ENCODE peak calls at places on chromosome 16, in four cellular contexts. One of them, this sample, is unnamed. For H3K4me1 and H3K27me3, the result is how much of the 10 kb centered on the place peaks cover.

GRCh38 chr16:67645397-67646121 is 615 bp downstream of the CARMIL2 start:
- DNase-seq in gastrocnemius medialis: no peak
- DNase-seq in ovary: no peak
- DNase-seq in heart left ventricle: no peak
- DNase-seq in this sample: no peak

GRCh38 chr16:53159781-53160436 is 105.1 kb downstream of the CHD9 start:
- DNase-seq in gastrocnemius medialis: no peak
- DNase-seq in ovary: no peak
- DNase-seq in heart left ventricle: no peak
- DNase-seq in this sample: peak

GRCh38 chr16:20311548-20311947 is 15.8 kb downstream of the GP2 start:
- DNase-seq in gastrocnemius medialis: no peak
- DNase-seq in ovary: no peak
- DNase-seq in heart left ventricle: no peak
- DNase-seq in this sample: no peak

GRCh38 chr16:4111748-4112696 is 4.2 kb downstream of the ADCY9 start:
- DNase-seq in gastrocnemius medialis: peak
- DNase-seq in ovary: no peak
- DNase-seq in heart left ventricle: peak
- DNase-seq in this sample: peak

GRCh38 chr16:75107505-75107904 is 9.1 kb downstream of the LDHD start:
- DNase-seq in gastrocnemius medialis: no peak
- DNase-seq in ovary: no peak
- DNase-seq in heart left ventricle: no peak
- DNase-seq in this sample: no peak

GRCh38 chr16:52906271-52906670 is 146.4 kb downstream of the CHD9NB start:
- DNase-seq in gastrocnemius medialis: no peak
- DNase-seq in ovary: no peak
- DNase-seq in heart left ventricle: no peak
- DNase-seq in this sample: no peak

GRCh38 chr16:86046026-86046713 is 147.2 kb downstream of the IRF8 start:
- DNase-seq in gastrocnemius medialis: no peak
- DNase-seq in ovary: no peak
- DNase-seq in heart left ventricle: no peak
- DNase-seq in this sample: no peak

GRCh38 chr16:58377932-58378331 is 14.3 kb upstream of the GINS3 start:
- DNase-seq in gastrocnemius medialis: no peak
- DNase-seq in ovary: no peak
- DNase-seq in heart left ventricle: no peak
- DNase-seq in this sample: no peak

GRCh38 chr16:31693733-31694132 is 166.0 kb downstream of the AHSP start:
- DNase-seq in gastrocnemius medialis: no peak
- DNase-seq in ovary: no peak
- DNase-seq in heart left ventricle: no peak
- DNase-seq in this sample: no peak

GRCh38 chr16:84844561-84845495 is 25.0 kb downstream of the CRISPLD2 start:
- DNase-seq in gastrocnemius medialis: no peak
- DNase-seq in ovary: no peak
- DNase-seq in heart left ventricle: peak
- DNase-seq in this sample: no peak

GRCh38 chr16:86868746-86869145 is 290.4 kb downstream of the FOXL1 start:
- DNase-seq in gastrocnemius medialis: no peak
- DNase-seq in ovary: no peak
- DNase-seq in heart left ventricle: no peak
- DNase-seq in this sample: peak

GRCh38 chr16:89811321-89811720 is 5.1 kb downstream of the FANCA start:
- DNase-seq in gastrocnemius medialis: no peak
- DNase-seq in ovary: no peak
- DNase-seq in heart left ventricle: no peak
- DNase-seq in this sample: no peak

GRCh38 chr16:86825631-86826030 is 247.3 kb downstream of the FOXL1 start:
- DNase-seq in gastrocnemius medialis: no peak
- DNase-seq in ovary: no peak
- DNase-seq in heart left ventricle: no peak
- DNase-seq in this sample: no peak

GRCh38 chr16:22638393-22639206 is 127.9 kb downstream of the NPIPB5 start:
- DNase-seq in gastrocnemius medialis: no peak
- DNase-seq in ovary: no peak
- DNase-seq in heart left ventricle: no peak
- DNase-seq in this sample: no peak

GRCh38 chr16:3092501-3092991 is 6.5 kb downstream of the ZSCAN10 start:
- DNase-seq in gastrocnemius medialis: no peak
- DNase-seq in ovary: no peak
- DNase-seq in heart left ventricle: no peak
- DNase-seq in this sample: peak

GRCh38 chr16:2467301-2468141 is 3.6 kb upstream of the NTN3 start:
- DNase-seq in gastrocnemius medialis: peak
- DNase-seq in ovary: peak
- DNase-seq in heart left ventricle: peak
- DNase-seq in this sample: peak

GRCh38 chr16:69017036-69017783 is 88.2 kb upstream of the HAS3 start:
- DNase-seq in gastrocnemius medialis: no peak
- DNase-seq in ovary: no peak
- DNase-seq in heart left ventricle: no peak
- DNase-seq in this sample: no peak

GRCh38 chr16:22321340-22322001 is 24.3 kb downstream of the POLR3E start:
- DNase-seq in gastrocnemius medialis: peak
- DNase-seq in ovary: peak
- DNase-seq in heart left ventricle: no peak
- DNase-seq in this sample: peak

GRCh38 chr16:21101631-21102420 is 48.8 kb downstream of the DNAH3 start:
- DNase-seq in gastrocnemius medialis: no peak
- DNase-seq in ovary: no peak
- DNase-seq in heart left ventricle: no peak
- DNase-seq in this sample: no peak

GRCh38 chr16:86775401-86775985 is 197.1 kb downstream of the FOXL1 start:
- DNase-seq in gastrocnemius medialis: no peak
- DNase-seq in ovary: no peak
- DNase-seq in heart left ventricle: no peak
- DNase-seq in this sample: peak

GRCh38 chr16:12767897-12768296 is 35.8 kb downstream of the CPPED1 start:
- DNase-seq in gastrocnemius medialis: no peak
- DNase-seq in ovary: no peak
- DNase-seq in heart left ventricle: no peak
- DNase-seq in this sample: no peak

GRCh38 chr16:19885456-19886060 is 910 bp upstream of the GPRC5B start:
- DNase-seq in gastrocnemius medialis: peak
- DNase-seq in ovary: peak
- DNase-seq in heart left ventricle: no peak
- DNase-seq in this sample: no peak

GRCh38 chr16:12674096-12674495 is 129.6 kb downstream of the CPPED1 start:
- DNase-seq in gastrocnemius medialis: no peak
- DNase-seq in ovary: no peak
- DNase-seq in heart left ventricle: no peak
- DNase-seq in this sample: no peak

GRCh38 chr16:27922433-27922832 is 141.1 kb downstream of the GSG1L start:
- DNase-seq in gastrocnemius medialis: no peak
- DNase-seq in ovary: no peak
- DNase-seq in heart left ventricle: no peak
- DNase-seq in this sample: no peak

GRCh38 chr16:22945361-22945760 is 131.4 kb downstream of the HS3ST2 start:
- DNase-seq in gastrocnemius medialis: no peak
- DNase-seq in ovary: no peak
- DNase-seq in heart left ventricle: no peak
- DNase-seq in this sample: no peak

GRCh38 chr16:73170587-73170986 is 122.7 kb upstream of the ZFHX3 start:
- DNase-seq in gastrocnemius medialis: no peak
- DNase-seq in ovary: no peak
- DNase-seq in heart left ventricle: no peak
- DNase-seq in this sample: peak

GRCh38 chr16:50808929-50809538 is 67.1 kb downstream of the CYLD start:
- DNase-seq in gastrocnemius medialis: no peak
- DNase-seq in ovary: no peak
- DNase-seq in heart left ventricle: no peak
- DNase-seq in this sample: no peak

GRCh38 chr16:70635356-70636016 is 10.9 kb upstream of the IL34 start:
- DNase-seq in gastrocnemius medialis: no peak
- DNase-seq in ovary: no peak
- DNase-seq in heart left ventricle: no peak
- DNase-seq in this sample: no peak

GRCh38 chr16:24188751-24189318 is 67.3 kb upstream of the CACNG3 start:
- DNase-seq in gastrocnemius medialis: no peak
- DNase-seq in ovary: no peak
- DNase-seq in heart left ventricle: no peak
- DNase-seq in this sample: no peak

GRCh38 chr16:24191876-24192402 is 64.2 kb upstream of the CACNG3 start:
- DNase-seq in gastrocnemius medialis: no peak
- DNase-seq in ovary: no peak
- DNase-seq in heart left ventricle: no peak
- DNase-seq in this sample: no peak

GRCh38 chr16:24188143-24188542 is 68.0 kb upstream of the CACNG3 start:
- DNase-seq in gastrocnemius medialis: no peak
- DNase-seq in ovary: no peak
- DNase-seq in heart left ventricle: no peak
- DNase-seq in this sample: no peak

GRCh38 chr16:24189941-24190340 is 66.2 kb upstream of the CACNG3 start:
- DNase-seq in gastrocnemius medialis: no peak
- DNase-seq in ovary: no peak
- DNase-seq in heart left ventricle: no peak
- DNase-seq in this sample: no peak
- H3K4me1 ChIP-seq in gastrocnemius medialis: under half
- H3K4me1 ChIP-seq in ovary: under half
- H3K4me1 ChIP-seq in heart left ventricle: under half
- H3K4me1 ChIP-seq in this sample: under half

GRCh38 chr16:77721752-77722314 is 481 bp upstream of the NUDT7 start:
- DNase-seq in gastrocnemius medialis: no peak
- DNase-seq in ovary: no peak
- DNase-seq in heart left ventricle: no peak
- DNase-seq in this sample: no peak
- H3K4me3 ChIP-seq in gastrocnemius medialis: peak
- H3K4me3 ChIP-seq in ovary: peak
- H3K4me3 ChIP-seq in heart left ventricle: peak
- H3K4me3 ChIP-seq in this sample: no peak

DNA sequence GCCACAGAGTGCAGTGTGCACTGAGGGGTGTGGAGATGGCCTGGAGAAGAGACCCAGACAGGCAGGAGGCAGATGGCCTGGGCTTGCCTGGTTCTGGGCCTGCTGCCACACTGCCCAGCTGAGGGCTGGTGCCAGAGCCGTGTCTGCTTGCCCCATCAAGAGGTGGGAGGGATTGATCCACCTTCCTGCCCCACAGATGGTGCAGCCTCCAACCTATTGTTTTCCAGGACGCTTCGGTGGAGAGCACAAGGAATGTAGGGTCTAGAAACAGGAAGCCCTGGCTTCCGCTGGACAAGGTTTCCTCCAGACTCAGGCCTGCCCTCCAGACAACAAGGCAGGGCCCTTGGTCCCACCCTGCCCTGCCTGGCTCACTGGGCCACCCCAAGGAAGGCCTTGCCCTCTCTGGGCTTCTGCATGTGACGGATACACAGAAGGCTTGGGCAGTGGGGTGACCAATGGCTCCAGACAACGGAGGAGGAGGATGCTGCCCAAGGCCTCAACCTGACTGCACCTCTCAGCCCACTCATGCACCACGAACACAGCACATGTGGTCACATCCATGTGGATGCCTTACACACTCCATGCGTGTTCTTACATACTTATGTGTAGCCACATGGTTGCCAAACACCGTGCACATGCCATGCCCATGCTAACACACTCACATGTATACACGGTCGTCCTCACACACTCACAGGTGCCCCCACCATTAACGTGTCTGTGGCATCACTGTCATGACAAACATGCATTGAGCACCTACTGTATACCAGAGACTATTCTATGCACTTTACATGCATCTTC is 6.5 kb upstream of the CDH5 start:
- DNase-seq in gastrocnemius medialis: no peak
- DNase-seq in ovary: no peak
- DNase-seq in heart left ventricle: peak
- DNase-seq in this sample: no peak
- H3K27me3 ChIP-seq in gastrocnemius medialis: under half
- H3K27me3 ChIP-seq in ovary: under half
- H3K27me3 ChIP-seq in heart left ventricle: under half
- H3K27me3 ChIP-seq in this sample: under half

GRCh38 chr16:26809461-26809860 is 257.3 kb upstream of the C16orf82 start:
- DNase-seq in gastrocnemius medialis: no peak
- DNase-seq in ovary: no peak
- DNase-seq in heart left ventricle: no peak
- DNase-seq in this sample: no peak
- H3K4me1 ChIP-seq in gastrocnemius medialis: under half
- H3K4me1 ChIP-seq in ovary: under half
- H3K4me1 ChIP-seq in heart left ventricle: under half
- H3K4me1 ChIP-seq in this sample: under half

GRCh38 chr16:57372372-57373116 is at the start of gene CX3CL1:
- DNase-seq in gastrocnemius medialis: no peak
- DNase-seq in ovary: no peak
- DNase-seq in heart left ventricle: peak
- DNase-seq in this sample: peak

GRCh38 chr16:57371494-57372371 is 557 bp upstream of the CX3CL1 start:
- DNase-seq in gastrocnemius medialis: no peak
- DNase-seq in ovary: no peak
- DNase-seq in heart left ventricle: no peak
- DNase-seq in this sample: no peak

GRCh38 chr16:57376313-57376818 is 4.1 kb downstream of the CX3CL1 start:
- DNase-seq in gastrocnemius medialis: no peak
- DNase-seq in ovary: no peak
- DNase-seq in heart left ventricle: no peak
- DNase-seq in this sample: no peak

GRCh38 chr16:57374067-57374534 is 1.8 kb downstream of the CX3CL1 start:
- DNase-seq in gastrocnemius medialis: no peak
- DNase-seq in ovary: no peak
- DNase-seq in heart left ventricle: no peak
- DNase-seq in this sample: no peak

DNA sequence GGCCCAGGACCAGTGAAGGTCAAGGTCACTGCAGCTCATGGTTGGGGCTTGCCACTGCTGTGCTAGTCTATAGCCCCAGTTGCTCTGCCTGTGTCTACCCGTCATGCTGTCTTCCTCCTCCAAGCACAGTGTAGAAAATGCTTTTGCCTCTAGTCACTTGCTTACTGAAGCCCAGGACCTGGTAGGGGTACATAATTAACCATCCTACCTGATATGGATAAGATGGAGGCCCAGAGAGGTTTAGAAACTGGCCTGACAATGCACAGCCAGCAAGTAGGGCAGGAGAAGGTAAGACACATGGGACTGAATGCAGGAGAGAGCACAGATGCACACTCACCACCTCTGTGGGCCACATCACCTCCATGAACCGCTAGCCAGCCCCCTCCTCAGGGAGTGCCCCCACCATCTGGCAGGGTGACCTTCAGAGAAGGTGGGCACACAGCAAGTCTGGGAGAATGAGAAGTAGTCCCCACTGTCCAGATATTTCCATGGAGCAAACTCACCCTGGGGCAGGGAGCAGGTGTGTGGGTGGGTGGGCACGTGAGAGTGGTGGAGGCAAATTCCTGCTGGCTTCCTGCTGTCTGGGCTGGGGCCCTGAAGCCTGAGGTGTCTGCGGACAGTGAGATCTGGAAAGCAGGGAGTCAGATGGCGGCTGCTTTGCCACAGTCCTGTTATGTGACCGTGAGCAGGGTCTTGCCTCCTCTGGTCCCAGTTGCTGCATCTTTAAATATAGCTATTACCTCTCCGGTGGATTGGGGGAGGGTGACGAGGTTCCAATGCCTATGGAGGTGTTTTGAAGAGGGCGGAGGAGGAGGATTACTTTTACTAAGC is 1.0 kb downstream of the CX3CL1 start:
- DNase-seq in gastrocnemius medialis: no peak
- DNase-seq in ovary: no peak
- DNase-seq in heart left ventricle: no peak
- DNase-seq in this sample: peak
- H3K4me3 ChIP-seq in gastrocnemius medialis: peak
- H3K4me3 ChIP-seq in ovary: peak
- H3K4me3 ChIP-seq in heart left ventricle: peak
- H3K4me3 ChIP-seq in this sample: no peak

GRCh38 chr16:56197227-56197992 is 6.1 kb downstream of the GNAO1 start:
- DNase-seq in gastrocnemius medialis: no peak
- DNase-seq in ovary: no peak
- DNase-seq in heart left ventricle: no peak
- DNase-seq in this sample: no peak
- H3K27me3 ChIP-seq in gastrocnemius medialis: under half
- H3K27me3 ChIP-seq in ovary: under half
- H3K27me3 ChIP-seq in heart left ventricle: under half
- H3K27me3 ChIP-seq in this sample: under half